ENCODE peak calls at places on chromosome 4, in five cellular contexts. F, U, S, G and O are unnamed samples.

GRCh38 chr4:183333202-183333601 is 11.0 kb upstream of the CLDN24 start:
- DNase-seq in F (no peak), U (no peak), S (no peak), G (no peak), O (no peak)

GRCh38 chr4:108877821-108878220 is 115.0 kb upstream of the ETNPPL start:
- DNase-seq in F (no peak), U (no peak), S (no peak), G (no peak), O (no peak)

GRCh38 chr4:37990731-37991130 is 30.5 kb downstream of the PTTG2 start:
- DNase-seq in F (no peak), U (no peak), S (no peak), G (no peak), O (no peak)

GRCh38 chr4:41709844-41710481 is 38.6 kb downstream of the PHOX2B start:
- DNase-seq in F (no peak), U (no peak), S (no peak), G (peak; percentile 26), O (peak; percentile 80)

GRCh38 chr4:85737254-85737653 is 262.3 kb downstream of the ARHGAP24 start:
- DNase-seq in F (no peak), U (no peak), S (no peak), G (no peak), O (no peak)

GRCh38 chr4:37490391-37491347 is 195.5 kb downstream of the RELL1 start:
- DNase-seq in F (no peak), U (no peak), S (no peak), G (no peak), O (no peak)

GRCh38 chr4:144294211-144294610 is 153.7 kb upstream of the GYPA start:
- DNase-seq in F (no peak), U (no peak), S (no peak), G (no peak), O (no peak)

GRCh38 chr4:98938386-98938785 is 9.5 kb upstream of the EIF4E start:
- DNase-seq in F (no peak), U (no peak), S (no peak), G (peak; percentile 65), O (peak; percentile 41)

GRCh38 chr4:41318839-41319530 is 62.3 kb downstream of the UCHL1 start:
- DNase-seq in F (no peak), U (no peak), S (no peak), G (no peak), O (peak; percentile 26)

GRCh38 chr4:44725166-44725565 is 1.2 kb downstream of the GNPDA2 start:
- DNase-seq in F (no peak), U (no peak), S (no peak), G (peak; percentile 32), O (no peak)

GRCh38 chr4:16969696-16970135 is 71.3 kb upstream of the LDB2 start:
- DNase-seq in F (no peak), U (no peak), S (no peak), G (peak; percentile 78), O (peak; percentile 72)

GRCh38 chr4:112646632-112647537 is 9.9 kb downstream of the LARP7 start:
- DNase-seq in F (no peak), U (no peak), S (no peak), G (no peak), O (no peak)

GRCh38 chr4:44629280-44629866 is 22.1 kb downstream of the YIPF7 start:
- DNase-seq in F (peak; percentile 33), U (peak; percentile 12), S (peak; percentile 54), G (peak; percentile 59), O (peak; percentile 68)

GRCh38 chr4:11480683-11481082 is 52.0 kb upstream of the HS3ST1 start:
- DNase-seq in F (no peak), U (peak; percentile 9), S (no peak), G (peak; percentile 51), O (no peak)

GRCh38 chr4:71713611-71714203 is 70.2 kb downstream of the GC start:
- DNase-seq in F (no peak), U (no peak), S (no peak), G (peak; percentile 85), O (peak; percentile 75)

DNA sequence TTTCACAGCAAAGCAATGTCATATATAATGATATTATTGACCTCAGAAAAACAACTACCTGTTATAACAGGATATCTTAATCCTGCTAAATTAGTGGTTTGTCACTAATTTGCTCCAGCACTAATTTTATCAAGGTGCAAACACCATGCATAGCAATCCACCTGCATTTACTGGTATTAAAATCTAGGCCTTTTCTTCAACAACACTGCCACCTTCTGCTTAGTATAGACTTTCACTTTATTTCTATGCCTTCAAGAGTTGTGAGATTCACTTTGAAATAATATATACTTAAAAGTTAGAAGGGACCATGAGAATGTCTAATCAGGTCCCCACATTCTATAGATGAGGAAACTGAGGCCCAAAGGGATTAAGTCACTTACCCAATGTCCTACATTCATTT is 82.1 kb upstream of the IQCM start:
- DNase-seq in F (no peak), U (no peak), S (no peak), G (peak; percentile 50), O (peak; percentile 57)
- TF ChIP-seq CTCF in F (peak; percentile 41), U (no peak), S (no peak), G (peak; percentile 46), O (peak; percentile 52)

DNA sequence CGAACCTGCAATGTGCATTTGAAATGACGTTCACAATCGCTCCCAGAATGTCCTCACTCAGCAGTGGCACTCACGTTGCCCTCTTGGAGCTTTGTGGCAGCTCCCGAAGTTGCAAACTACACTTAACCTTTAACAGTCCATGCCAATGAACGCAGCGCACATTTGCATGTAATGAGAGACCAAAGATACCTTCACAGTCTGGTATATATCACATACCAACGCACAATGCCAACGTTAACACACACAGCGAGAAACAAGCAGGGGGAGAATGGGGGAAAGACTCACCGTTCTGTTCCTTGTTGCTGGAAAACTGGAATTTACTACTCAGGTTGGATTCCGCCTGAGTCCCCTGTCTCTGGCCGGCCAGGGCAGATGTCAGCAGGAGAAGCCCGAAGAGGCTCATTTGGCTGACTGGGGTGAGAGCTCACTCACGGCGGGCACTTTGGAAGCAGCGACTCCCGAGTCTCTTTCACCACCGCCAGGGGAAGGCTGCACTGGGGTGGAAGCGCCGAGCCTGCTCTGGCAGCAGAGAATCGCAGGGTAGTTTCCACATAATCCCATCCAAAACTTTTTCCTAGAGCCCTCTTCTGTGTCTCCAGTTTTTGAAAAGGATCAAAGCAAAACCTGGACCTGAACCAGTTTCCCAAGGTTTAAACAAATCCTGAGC is 965 bp downstream of the PDGFC start:
- DNase-seq in F (peak; percentile 70), U (no peak), S (peak; percentile 29), G (peak; percentile 74), O (peak; percentile 72)
- TF ChIP-seq CTCF in F (peak; percentile 32), U (no peak), S (no peak), G (peak; percentile 86), O (peak; percentile 77)

GRCh38 chr4:165428957-165429356 is 50.1 kb downstream of the CPE start:
- DNase-seq in F (no peak), U (no peak), S (no peak), G (no peak), O (no peak)

GRCh38 chr4:165426331-165426730 is 47.5 kb downstream of the CPE start:
- DNase-seq in F (no peak), U (no peak), S (no peak), G (peak; percentile 7), O (no peak)

GRCh38 chr4:165426769-165427168 is 48.0 kb downstream of the CPE start:
- DNase-seq in F (no peak), U (no peak), S (no peak), G (no peak), O (no peak)

DNA sequence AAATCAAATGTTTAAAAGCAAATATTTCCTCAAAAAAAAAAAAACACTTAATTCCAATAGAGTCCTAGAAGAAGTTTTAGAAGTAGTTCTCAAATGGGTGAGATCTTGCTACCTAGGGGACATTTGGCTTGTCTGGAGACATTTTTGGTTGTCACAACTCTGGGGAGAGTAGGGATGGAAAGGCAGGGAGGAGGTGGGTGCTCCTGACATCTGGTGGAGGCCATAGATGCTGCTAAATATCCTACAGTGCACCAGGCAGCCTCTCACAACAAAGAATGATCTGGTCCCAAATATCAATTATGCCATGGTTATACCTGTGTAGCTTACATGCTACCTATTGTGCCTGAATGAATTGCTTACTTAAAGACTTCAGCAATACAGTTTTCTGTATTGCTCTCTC is 46.8 kb downstream of the CPE start:
- DNase-seq in F (no peak), U (no peak), S (peak; percentile 6), G (no peak), O (no peak)
- TF ChIP-seq CTCF in F (no peak), U (no peak), S (no peak), G (no peak), O (peak; percentile 44)

DNA sequence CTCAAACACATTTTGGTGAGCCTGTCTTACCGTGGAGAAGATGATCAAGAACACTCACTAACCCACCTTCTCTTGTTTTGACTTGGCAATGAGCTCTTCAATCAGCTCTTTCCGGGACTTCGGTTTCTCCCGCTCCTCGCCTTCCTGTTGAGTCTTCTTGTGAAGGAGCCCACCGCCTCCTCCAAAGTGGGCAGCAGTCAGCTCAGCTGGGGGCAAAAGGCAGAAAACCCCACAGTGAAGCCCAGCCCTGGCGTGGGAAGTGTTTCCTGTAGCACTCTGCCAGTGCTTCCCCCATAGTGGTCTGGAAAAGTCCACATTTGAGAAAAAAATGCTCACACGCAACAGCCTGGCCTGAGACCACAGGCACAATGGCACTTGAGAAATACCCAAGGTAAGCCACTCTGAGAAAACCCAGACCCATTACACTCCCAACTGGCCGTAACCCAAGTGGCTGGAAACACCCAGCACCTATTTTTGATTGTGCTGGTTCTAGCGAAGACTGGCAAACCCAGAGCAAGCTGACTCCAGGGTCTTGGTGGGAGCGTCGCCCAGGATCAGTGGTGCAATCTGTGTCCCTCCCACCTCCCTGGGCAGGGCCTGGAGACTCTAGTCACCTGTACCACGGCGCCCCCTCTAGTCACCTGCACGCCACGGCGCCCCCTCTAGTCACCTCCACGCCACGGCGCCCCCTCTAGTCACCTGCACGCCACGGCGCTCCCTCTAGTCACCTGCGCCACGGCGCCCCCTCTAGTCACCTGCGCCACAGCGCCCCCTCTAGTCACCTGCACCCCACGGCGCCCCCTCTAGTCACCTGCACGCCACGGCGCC is 8.6 kb downstream of the NOP14 start:
- DNase-seq in F (no peak), U (no peak), S (peak; percentile 71), G (no peak), O (no peak)
- TF ChIP-seq CTCF in F (no peak), U (peak; percentile 28), S (peak; percentile 53), G (no peak), O (no peak)

GRCh38 chr4:168914095-168914494 is 96.0 kb downstream of the CBR4 start:
- DNase-seq in F (no peak), U (no peak), S (no peak), G (no peak), O (no peak)

GRCh38 chr4:168919706-168920324 is 90.2 kb downstream of the CBR4 start:
- DNase-seq in F (no peak), U (no peak), S (no peak), G (no peak), O (no peak)

GRCh38 chr4:168920438-168921081 is 89.5 kb downstream of the CBR4 start:
- DNase-seq in F (no peak), U (no peak), S (no peak), G (no peak), O (no peak)

GRCh38 chr4:168917150-168917779 is 92.8 kb downstream of the CBR4 start:
- DNase-seq in F (no peak), U (no peak), S (peak; percentile 37), G (peak; percentile 83), O (peak; percentile 76)
- TF ChIP-seq CTCF in F (peak; percentile 63), U (peak; percentile 48), S (no peak), G (peak; percentile 60), O (peak; percentile 52)